ENCODE peak calls at places on chromosomes 7 and 10, in five cellular contexts. One of them, this sample, is unnamed.

GRCh38 chr10:17512341-17513001 is 58.1 kb upstream of the ST8SIA6 start:
- DNase-seq in HepG2: no peak
- DNase-seq in A549: peak
- DNase-seq in K562: no peak
- DNase-seq in H1: no peak
- DNase-seq in this sample: peak

GRCh38 chr10:131743190-131744151 is 157.3 kb upstream of the PPP2R2D start:
- DNase-seq in A549: no peak
- DNase-seq in HepG2: no peak
- DNase-seq in H1: no peak
- DNase-seq in K562: no peak
- DNase-seq in this sample: no peak

GRCh38 chr10:96501985-96502384 is 11.7 kb downstream of the TLL2 start:
- DNase-seq in K562: no peak
- DNase-seq in H1: no peak
- DNase-seq in A549: no peak
- DNase-seq in HepG2: peak
- DNase-seq in this sample: no peak

GRCh38 chr10:31318382-31318853 is 598 bp upstream of the ZEB1 start:
- DNase-seq in HepG2: peak
- DNase-seq in H1: no peak
- DNase-seq in K562: peak
- DNase-seq in A549: peak
- DNase-seq in this sample: peak

GRCh38 chr10:75606203-75606779 is 174.9 kb downstream of the LRMDA start:
- DNase-seq in HepG2: peak
- DNase-seq in A549: peak
- DNase-seq in K562: no peak
- DNase-seq in H1: no peak
- DNase-seq in this sample: no peak

GRCh38 chr10:44857363-44858016 is 53.6 kb upstream of the TMEM72 start:
- DNase-seq in A549: peak
- DNase-seq in K562: peak
- DNase-seq in HepG2: peak
- DNase-seq in H1: peak
- DNase-seq in this sample: peak

GRCh38 chr10:77164616-77165311 is 472.8 kb downstream of the KCNMA1 start:
- DNase-seq in K562: no peak
- DNase-seq in A549: no peak
- DNase-seq in H1: no peak
- DNase-seq in HepG2: no peak
- DNase-seq in this sample: peak

GRCh38 chr10:12592967-12593366 is 243.6 kb downstream of the CAMK1D start:
- DNase-seq in HepG2: no peak
- DNase-seq in H1: no peak
- DNase-seq in K562: no peak
- DNase-seq in A549: peak
- DNase-seq in this sample: no peak

GRCh38 chr10:14325325-14325955 is 5.3 kb downstream of the FRMD4A start:
- DNase-seq in A549: peak
- DNase-seq in H1: peak
- DNase-seq in K562: peak
- DNase-seq in HepG2: peak
- DNase-seq in this sample: peak

GRCh38 chr10:133308431-133309110 is at the start of the genes TUBGCP2 and ZNF511:
- DNase-seq in K562: peak
- DNase-seq in A549: peak
- DNase-seq in H1: peak
- DNase-seq in HepG2: peak
- DNase-seq in this sample: peak

GRCh38 chr7:16235152-16235526 is 186.2 kb downstream of the CRPPA start:
- DNase-seq in HepG2: no peak
- DNase-seq in K562: no peak
- DNase-seq in H1: no peak
- DNase-seq in A549: no peak
- DNase-seq in this sample: no peak

GRCh38 chr7:83415840-83416239 is 233.1 kb downstream of the SEMA3E start:
- DNase-seq in K562: no peak
- DNase-seq in A549: no peak
- DNase-seq in H1: no peak
- DNase-seq in HepG2: no peak
- DNase-seq in this sample: no peak

GRCh38 chr7:3033581-3033980 is 10.1 kb downstream of the CARD11 start:
- DNase-seq in A549: no peak
- DNase-seq in K562: no peak
- DNase-seq in HepG2: no peak
- DNase-seq in H1: no peak
- DNase-seq in this sample: no peak

GRCh38 chr7:1845536-1846311 is 175.6 kb downstream of the ELFN1 start:
- DNase-seq in H1: no peak
- DNase-seq in HepG2: no peak
- DNase-seq in K562: no peak
- DNase-seq in A549: no peak
- DNase-seq in this sample: no peak

GRCh38 chr7:70376561-70377031 is 755.3 kb upstream of the GALNT17 start:
- DNase-seq in K562: no peak
- DNase-seq in H1: no peak
- DNase-seq in A549: no peak
- DNase-seq in HepG2: no peak
- DNase-seq in this sample: no peak

GRCh38 chr7:41085244-41085643 is 617.6 kb downstream of the INHBA start:
- DNase-seq in A549: no peak
- DNase-seq in HepG2: no peak
- DNase-seq in H1: no peak
- DNase-seq in K562: no peak
- DNase-seq in this sample: peak

GRCh38 chr10:86632009-86632800 is 22.1 kb upstream of the OPN4 start:
- DNase-seq in HepG2: no peak
- DNase-seq in H1: peak
- DNase-seq in K562: no peak
- DNase-seq in A549: no peak
- DNase-seq in this sample: no peak

GRCh38 chr7:68892211-68892610 is 706.1 kb upstream of the AUTS2 start:
- DNase-seq in A549: peak
- DNase-seq in HepG2: no peak
- DNase-seq in K562: no peak
- DNase-seq in H1: no peak
- DNase-seq in this sample: no peak

GRCh38 chr7:2411815-2412586 is 8.6 kb downstream of the CHST12 start:
- DNase-seq in K562: no peak
- DNase-seq in A549: peak
- DNase-seq in H1: no peak
- DNase-seq in HepG2: peak
- DNase-seq in this sample: no peak

GRCh38 chr10:60236869-60237524 is 152.7 kb downstream of the ANK3 start:
- DNase-seq in A549: no peak
- DNase-seq in H1: no peak
- DNase-seq in K562: no peak
- DNase-seq in HepG2: no peak
- DNase-seq in this sample: no peak

GRCh38 chr10:24513155-24513554 is 210.5 kb downstream of the ARHGAP21 start:
- DNase-seq in HepG2: no peak
- DNase-seq in K562: no peak
- DNase-seq in H1: peak
- DNase-seq in A549: peak
- DNase-seq in this sample: peak

DNA sequence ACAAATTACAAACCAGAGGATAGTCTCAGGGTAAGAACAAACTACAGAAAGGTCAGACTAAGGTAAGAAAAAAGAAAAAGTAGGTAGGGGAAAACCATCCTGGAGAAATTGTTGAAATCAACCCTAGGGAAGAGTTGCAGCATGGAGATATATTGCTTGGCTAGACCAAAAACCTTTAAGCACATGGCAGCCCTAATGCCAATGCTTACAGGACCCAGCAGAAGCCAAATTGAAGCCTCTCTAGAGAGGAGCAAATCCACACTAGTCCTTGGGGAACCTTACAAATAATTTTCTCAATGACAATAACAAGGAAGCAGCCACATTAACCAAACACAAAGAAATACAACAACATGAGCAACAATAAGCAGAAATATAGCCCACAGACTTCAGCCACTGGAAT is 81.9 kb downstream of the CNOT4 start:
- DNase-seq in H1: no peak
- DNase-seq in K562: no peak
- DNase-seq in HepG2: no peak
- DNase-seq in A549: no peak
- DNase-seq in this sample: no peak
- TF ChIP-seq MAFK in H1: no peak
- TF ChIP-seq MAFK in K562: no peak
- TF ChIP-seq MAFK in HepG2: no peak
- TF ChIP-seq MAFK in A549: no peak
- TF ChIP-seq MAFK in this sample: no peak

DNA sequence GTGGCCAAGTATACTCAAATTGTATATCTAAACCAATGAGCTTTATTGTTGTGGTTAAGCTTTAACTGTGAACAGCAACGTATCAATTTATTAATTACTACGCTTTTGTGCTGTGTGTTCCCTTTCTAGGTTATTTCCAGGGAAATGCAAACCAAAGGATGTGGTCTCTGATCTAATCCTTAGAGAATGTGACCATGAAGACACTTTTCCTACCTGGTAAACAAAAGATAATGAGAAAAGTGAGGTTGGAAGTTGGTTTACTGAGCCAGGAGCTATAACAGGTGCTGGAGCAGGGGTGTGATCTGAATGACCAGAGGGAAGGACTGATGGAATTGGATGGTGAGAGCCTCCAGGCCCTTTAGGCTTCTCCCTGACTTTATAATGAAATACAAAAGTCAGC is 25.4 kb upstream of the CALU start:
- DNase-seq in K562: no peak
- DNase-seq in HepG2: no peak
- DNase-seq in H1: no peak
- DNase-seq in A549: no peak
- DNase-seq in this sample: peak
- TF ChIP-seq MAFK in K562: no peak
- TF ChIP-seq MAFK in HepG2: no peak
- TF ChIP-seq MAFK in H1: no peak
- TF ChIP-seq MAFK in A549: no peak
- TF ChIP-seq MAFK in this sample: no peak

DNA sequence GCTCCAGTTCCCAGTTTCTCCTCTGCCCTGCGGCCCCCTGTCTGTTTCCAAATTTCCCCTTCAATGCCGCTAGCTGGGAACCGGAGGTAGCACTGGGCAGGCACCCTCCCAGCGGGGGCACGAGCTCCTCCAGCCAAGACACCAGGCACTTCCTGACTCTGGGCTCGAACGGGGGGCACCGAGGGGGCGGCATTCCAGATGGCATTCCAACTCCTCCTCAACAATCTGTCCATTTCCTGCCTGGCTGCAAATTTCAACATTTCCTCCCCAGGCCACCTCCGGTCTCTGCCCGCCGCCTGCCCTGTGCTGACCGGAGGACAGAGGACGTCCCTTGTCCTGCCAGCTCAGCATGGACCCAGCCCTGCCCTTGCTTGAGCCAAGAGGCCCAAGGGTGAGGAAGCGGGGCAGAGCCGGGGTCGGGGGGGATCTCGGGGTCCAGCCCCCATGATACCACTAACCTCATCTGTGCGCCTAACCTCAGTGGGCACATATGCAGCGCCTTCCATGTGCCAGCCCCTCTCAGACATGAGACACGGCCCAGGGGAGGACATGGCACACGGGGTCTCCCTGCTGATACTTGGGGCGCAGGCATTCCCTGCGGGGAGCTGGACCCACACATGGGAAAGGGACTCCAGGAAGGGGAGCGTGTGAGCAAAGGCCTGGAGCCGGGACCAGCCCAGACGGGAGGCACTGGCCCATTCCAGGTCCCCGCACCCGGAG is 58.0 kb downstream of the PDGFA start:
- DNase-seq in A549: no peak
- DNase-seq in HepG2: peak
- DNase-seq in H1: no peak
- DNase-seq in K562: no peak
- DNase-seq in this sample: no peak
- TF ChIP-seq MAFK in A549: no peak
- TF ChIP-seq MAFK in HepG2: no peak
- TF ChIP-seq MAFK in H1: no peak
- TF ChIP-seq MAFK in K562: no peak
- TF ChIP-seq MAFK in this sample: no peak

GRCh38 chr7:151175793-151176311 is 8.4 kb upstream of the GBX1 start:
- DNase-seq in H1: peak
- DNase-seq in HepG2: no peak
- DNase-seq in A549: no peak
- DNase-seq in K562: no peak
- DNase-seq in this sample: no peak

GRCh38 chr7:151175047-151175792 is 7.7 kb upstream of the GBX1 start:
- DNase-seq in HepG2: no peak
- DNase-seq in A549: no peak
- DNase-seq in H1: no peak
- DNase-seq in K562: no peak
- DNase-seq in this sample: no peak

GRCh38 chr7:151173386-151174245 is 6.1 kb upstream of the GBX1 start:
- DNase-seq in A549: no peak
- DNase-seq in K562: no peak
- DNase-seq in HepG2: no peak
- DNase-seq in H1: no peak
- DNase-seq in this sample: no peak

GRCh38 chr7:151172273-151173141 is 5.0 kb upstream of the GBX1 start:
- DNase-seq in K562: peak
- DNase-seq in HepG2: peak
- DNase-seq in A549: peak
- DNase-seq in H1: peak
- DNase-seq in this sample: peak

DNA sequence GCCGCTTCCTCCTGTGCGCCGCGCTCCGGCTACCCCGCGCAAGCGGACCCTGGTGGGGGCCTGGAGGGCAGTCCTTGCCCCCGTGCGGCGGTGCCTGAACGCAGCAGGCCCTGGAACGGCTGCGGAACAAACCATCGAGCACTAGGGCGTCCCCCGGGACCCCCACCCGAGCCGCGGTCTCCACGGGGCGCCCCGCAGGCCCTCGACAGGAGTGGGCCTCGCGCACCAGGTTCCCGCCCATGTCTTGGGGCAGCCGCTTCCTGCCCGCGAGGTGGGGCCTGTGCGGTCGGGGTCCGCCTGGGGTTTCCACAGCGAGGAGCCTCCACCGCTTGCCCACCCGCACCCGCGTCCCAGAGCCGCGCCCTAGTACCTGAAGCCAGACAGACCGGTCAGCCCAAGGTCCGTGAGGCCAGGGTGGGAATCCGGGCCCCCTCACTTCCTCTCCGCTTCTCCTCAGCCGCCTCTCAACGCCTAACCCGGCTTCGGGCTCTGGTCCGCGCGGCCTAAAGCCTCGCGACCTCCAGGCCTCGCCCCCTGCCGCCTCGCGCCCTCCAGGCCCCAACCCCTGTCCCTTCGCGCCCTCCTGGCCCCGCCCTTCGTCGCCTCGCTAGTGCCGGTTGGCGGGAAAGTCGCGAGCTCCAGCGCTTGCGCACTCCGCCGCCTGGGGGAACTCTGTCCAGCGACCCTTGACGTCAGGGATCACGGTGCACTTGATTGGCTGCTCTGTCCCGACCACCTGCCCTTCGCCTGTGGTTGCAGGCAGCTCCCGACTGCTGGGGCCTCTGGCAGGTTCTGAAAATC is 7.0 kb upstream of the GBX1 start:
- DNase-seq in K562: no peak
- DNase-seq in A549: no peak
- DNase-seq in HepG2: no peak
- DNase-seq in H1: peak
- DNase-seq in this sample: peak
- TF ChIP-seq MAFK in K562: no peak
- TF ChIP-seq MAFK in A549: no peak
- TF ChIP-seq MAFK in HepG2: no peak
- TF ChIP-seq MAFK in H1: no peak
- TF ChIP-seq MAFK in this sample: no peak

This sample was measured in IMR-90.